ENCODE peak calls at places on chromosome 4, in seven cellular contexts. One of them, this sample, is unnamed.

GRCh38 chr4:188015025-188015778 is 19.6 kb downstream of the ZFP42 start:
- DNase-seq in head of caudate nucleus: no peak
- DNase-seq in NCI-H1436 treated with DMSO at 0.1 percent for 48 hours: no peak
- DNase-seq in DMS 273 treated with DMSO at 0.1 percent for 48 hours: no peak
- DNase-seq in ureter: no peak
- DNase-seq in A549: peak
- DNase-seq in neuronal stem cell: no peak
- DNase-seq in this sample: no peak

GRCh38 chr4:100086766-100087431 is 103.4 kb downstream of the DDIT4L start:
- DNase-seq in head of caudate nucleus: no peak
- DNase-seq in NCI-H1436 treated with DMSO at 0.1 percent for 48 hours: no peak
- DNase-seq in DMS 273 treated with DMSO at 0.1 percent for 48 hours: no peak
- DNase-seq in ureter: no peak
- DNase-seq in A549: no peak
- DNase-seq in neuronal stem cell: no peak
- DNase-seq in this sample: no peak

GRCh38 chr4:139857021-139857420 is 191.4 kb downstream of the MGST2 start:
- DNase-seq in head of caudate nucleus: no peak
- DNase-seq in NCI-H1436 treated with DMSO at 0.1 percent for 48 hours: no peak
- DNase-seq in DMS 273 treated with DMSO at 0.1 percent for 48 hours: no peak
- DNase-seq in ureter: no peak
- DNase-seq in A549: no peak
- DNase-seq in neuronal stem cell: peak
- DNase-seq in this sample: peak

GRCh38 chr4:81214518-81215218 is 354 bp downstream of the PRKG2 start:
- DNase-seq in head of caudate nucleus: no peak
- DNase-seq in NCI-H1436 treated with DMSO at 0.1 percent for 48 hours: no peak
- DNase-seq in DMS 273 treated with DMSO at 0.1 percent for 48 hours: peak
- DNase-seq in ureter: no peak
- DNase-seq in A549: peak
- DNase-seq in neuronal stem cell: peak
- DNase-seq in this sample: peak

GRCh38 chr4:6343950-6344408 is 74.3 kb downstream of the WFS1 start:
- DNase-seq in head of caudate nucleus: no peak
- DNase-seq in NCI-H1436 treated with DMSO at 0.1 percent for 48 hours: no peak
- DNase-seq in DMS 273 treated with DMSO at 0.1 percent for 48 hours: no peak
- DNase-seq in ureter: no peak
- DNase-seq in A549: peak
- DNase-seq in neuronal stem cell: no peak
- DNase-seq in this sample: no peak

GRCh38 chr4:7343950-7344349 is 90.8 kb downstream of the PSAPL1 start:
- DNase-seq in head of caudate nucleus: no peak
- DNase-seq in NCI-H1436 treated with DMSO at 0.1 percent for 48 hours: no peak
- DNase-seq in DMS 273 treated with DMSO at 0.1 percent for 48 hours: no peak
- DNase-seq in ureter: no peak
- DNase-seq in A549: no peak
- DNase-seq in neuronal stem cell: no peak
- DNase-seq in this sample: no peak

GRCh38 chr4:3145251-3145908 is 70.9 kb downstream of the HTT start:
- DNase-seq in head of caudate nucleus: no peak
- DNase-seq in NCI-H1436 treated with DMSO at 0.1 percent for 48 hours: no peak
- DNase-seq in DMS 273 treated with DMSO at 0.1 percent for 48 hours: no peak
- DNase-seq in ureter: no peak
- DNase-seq in A549: no peak
- DNase-seq in neuronal stem cell: no peak
- DNase-seq in this sample: no peak

GRCh38 chr4:22991576-22991975 is 298.8 kb downstream of the GBA3 start:
- DNase-seq in head of caudate nucleus: no peak
- DNase-seq in NCI-H1436 treated with DMSO at 0.1 percent for 48 hours: no peak
- DNase-seq in DMS 273 treated with DMSO at 0.1 percent for 48 hours: no peak
- DNase-seq in ureter: no peak
- DNase-seq in A549: no peak
- DNase-seq in neuronal stem cell: no peak
- DNase-seq in this sample: no peak

GRCh38 chr4:52957220-52957686 is 95.1 kb downstream of the RASL11B start:
- DNase-seq in head of caudate nucleus: no peak
- DNase-seq in NCI-H1436 treated with DMSO at 0.1 percent for 48 hours: no peak
- DNase-seq in DMS 273 treated with DMSO at 0.1 percent for 48 hours: peak
- DNase-seq in ureter: no peak
- DNase-seq in A549: no peak
- DNase-seq in neuronal stem cell: peak
- DNase-seq in this sample: no peak

GRCh38 chr4:149265645-149266044 is 550.0 kb downstream of the IQCM start:
- DNase-seq in head of caudate nucleus: no peak
- DNase-seq in NCI-H1436 treated with DMSO at 0.1 percent for 48 hours: no peak
- DNase-seq in DMS 273 treated with DMSO at 0.1 percent for 48 hours: no peak
- DNase-seq in ureter: no peak
- DNase-seq in A549: no peak
- DNase-seq in neuronal stem cell: no peak
- DNase-seq in this sample: no peak

GRCh38 chr4:145154573-145154972 is 25.8 kb downstream of the OTUD4 start:
- DNase-seq in head of caudate nucleus: no peak
- DNase-seq in NCI-H1436 treated with DMSO at 0.1 percent for 48 hours: no peak
- DNase-seq in DMS 273 treated with DMSO at 0.1 percent for 48 hours: no peak
- DNase-seq in ureter: no peak
- DNase-seq in A549: peak
- DNase-seq in neuronal stem cell: no peak
- DNase-seq in this sample: no peak

GRCh38 chr4:7559316-7559715 is 124.6 kb upstream of the PSAPL1 start:
- DNase-seq in head of caudate nucleus: no peak
- DNase-seq in NCI-H1436 treated with DMSO at 0.1 percent for 48 hours: no peak
- DNase-seq in DMS 273 treated with DMSO at 0.1 percent for 48 hours: no peak
- DNase-seq in ureter: no peak
- DNase-seq in A549: no peak
- DNase-seq in neuronal stem cell: no peak
- DNase-seq in this sample: no peak

GRCh38 chr4:93684571-93684970 is 144.0 kb upstream of the ATOH1 start:
- DNase-seq in head of caudate nucleus: no peak
- DNase-seq in NCI-H1436 treated with DMSO at 0.1 percent for 48 hours: no peak
- DNase-seq in DMS 273 treated with DMSO at 0.1 percent for 48 hours: no peak
- DNase-seq in ureter: no peak
- DNase-seq in A549: no peak
- DNase-seq in neuronal stem cell: no peak
- DNase-seq in this sample: no peak

GRCh38 chr4:140568507-140569306 is at the start of gene UCP1:
- DNase-seq in head of caudate nucleus: no peak
- DNase-seq in NCI-H1436 treated with DMSO at 0.1 percent for 48 hours: no peak
- DNase-seq in DMS 273 treated with DMSO at 0.1 percent for 48 hours: no peak
- DNase-seq in ureter: no peak
- DNase-seq in A549: no peak
- DNase-seq in neuronal stem cell: peak
- DNase-seq in this sample: no peak

GRCh38 chr4:109011241-109012031 is 248.6 kb upstream of the ETNPPL start:
- DNase-seq in head of caudate nucleus: no peak
- DNase-seq in NCI-H1436 treated with DMSO at 0.1 percent for 48 hours: no peak
- DNase-seq in DMS 273 treated with DMSO at 0.1 percent for 48 hours: no peak
- DNase-seq in ureter: no peak
- DNase-seq in A549: no peak
- DNase-seq in neuronal stem cell: no peak
- DNase-seq in this sample: no peak

GRCh38 chr4:39346856-39347519 is 19.2 kb downstream of the RFC1 start:
- DNase-seq in head of caudate nucleus: no peak
- DNase-seq in NCI-H1436 treated with DMSO at 0.1 percent for 48 hours: no peak
- DNase-seq in DMS 273 treated with DMSO at 0.1 percent for 48 hours: no peak
- DNase-seq in ureter: no peak
- DNase-seq in A549: no peak
- DNase-seq in neuronal stem cell: peak
- DNase-seq in this sample: no peak

GRCh38 chr4:173024203-173024602 is 144.4 kb upstream of the GALNT7 start:
- DNase-seq in head of caudate nucleus: no peak
- DNase-seq in NCI-H1436 treated with DMSO at 0.1 percent for 48 hours: no peak
- DNase-seq in DMS 273 treated with DMSO at 0.1 percent for 48 hours: no peak
- DNase-seq in ureter: no peak
- DNase-seq in A549: no peak
- DNase-seq in neuronal stem cell: no peak
- DNase-seq in this sample: no peak

GRCh38 chr4:77681792-77682191 is 76.2 kb downstream of the CXCL13 start:
- DNase-seq in head of caudate nucleus: no peak
- DNase-seq in NCI-H1436 treated with DMSO at 0.1 percent for 48 hours: no peak
- DNase-seq in DMS 273 treated with DMSO at 0.1 percent for 48 hours: no peak
- DNase-seq in ureter: no peak
- DNase-seq in A549: no peak
- DNase-seq in neuronal stem cell: no peak
- DNase-seq in this sample: no peak

GRCh38 chr4:1192091-1192492 is 19.7 kb upstream of the SPON2 start:
- DNase-seq in head of caudate nucleus: peak
- DNase-seq in NCI-H1436 treated with DMSO at 0.1 percent for 48 hours: no peak
- DNase-seq in DMS 273 treated with DMSO at 0.1 percent for 48 hours: peak
- DNase-seq in ureter: peak
- DNase-seq in A549: peak
- DNase-seq in neuronal stem cell: no peak
- DNase-seq in this sample: peak

GRCh38 chr4:60617731-60618130 is 582.4 kb upstream of the ADGRL3 start:
- DNase-seq in head of caudate nucleus: no peak
- DNase-seq in NCI-H1436 treated with DMSO at 0.1 percent for 48 hours: no peak
- DNase-seq in DMS 273 treated with DMSO at 0.1 percent for 48 hours: no peak
- DNase-seq in ureter: no peak
- DNase-seq in A549: no peak
- DNase-seq in neuronal stem cell: no peak
- DNase-seq in this sample: no peak

GRCh38 chr4:73606465-73606974 is 13.7 kb downstream of the RASSF6 start:
- DNase-seq in head of caudate nucleus: no peak
- DNase-seq in NCI-H1436 treated with DMSO at 0.1 percent for 48 hours: peak
- DNase-seq in DMS 273 treated with DMSO at 0.1 percent for 48 hours: no peak
- DNase-seq in ureter: no peak
- DNase-seq in A549: no peak
- DNase-seq in neuronal stem cell: no peak
- DNase-seq in this sample: no peak

GRCh38 chr4:86359944-86360478 is at the start of gene MAPK10:
- DNase-seq in head of caudate nucleus: peak
- DNase-seq in NCI-H1436 treated with DMSO at 0.1 percent for 48 hours: peak
- DNase-seq in DMS 273 treated with DMSO at 0.1 percent for 48 hours: no peak
- DNase-seq in ureter: peak
- DNase-seq in A549: no peak
- DNase-seq in neuronal stem cell: peak
- DNase-seq in this sample: peak

GRCh38 chr4:138659041-138659565 is 356.5 kb upstream of the NOCT start:
- DNase-seq in head of caudate nucleus: no peak
- DNase-seq in NCI-H1436 treated with DMSO at 0.1 percent for 48 hours: no peak
- DNase-seq in DMS 273 treated with DMSO at 0.1 percent for 48 hours: no peak
- DNase-seq in ureter: no peak
- DNase-seq in A549: no peak
- DNase-seq in neuronal stem cell: no peak
- DNase-seq in this sample: no peak

GRCh38 chr4:52102587-52102986 is 51.5 kb downstream of the SPATA18 start:
- DNase-seq in head of caudate nucleus: no peak
- DNase-seq in NCI-H1436 treated with DMSO at 0.1 percent for 48 hours: no peak
- DNase-seq in DMS 273 treated with DMSO at 0.1 percent for 48 hours: no peak
- DNase-seq in ureter: no peak
- DNase-seq in A549: peak
- DNase-seq in neuronal stem cell: no peak
- DNase-seq in this sample: no peak

GRCh38 chr4:88177981-88178632 is 19.7 kb upstream of the ABCG2 start:
- DNase-seq in head of caudate nucleus: no peak
- DNase-seq in NCI-H1436 treated with DMSO at 0.1 percent for 48 hours: no peak
- DNase-seq in DMS 273 treated with DMSO at 0.1 percent for 48 hours: no peak
- DNase-seq in ureter: no peak
- DNase-seq in A549: peak
- DNase-seq in neuronal stem cell: no peak
- DNase-seq in this sample: peak

GRCh38 chr4:157819693-157820464 is 352.9 kb downstream of the GASK1B start:
- DNase-seq in head of caudate nucleus: no peak
- DNase-seq in NCI-H1436 treated with DMSO at 0.1 percent for 48 hours: no peak
- DNase-seq in DMS 273 treated with DMSO at 0.1 percent for 48 hours: no peak
- DNase-seq in ureter: no peak
- DNase-seq in A549: no peak
- DNase-seq in neuronal stem cell: no peak
- DNase-seq in this sample: no peak

GRCh38 chr4:26088433-26088928 is 174.5 kb downstream of the SMIM20 start:
- DNase-seq in head of caudate nucleus: no peak
- DNase-seq in NCI-H1436 treated with DMSO at 0.1 percent for 48 hours: no peak
- DNase-seq in DMS 273 treated with DMSO at 0.1 percent for 48 hours: no peak
- DNase-seq in ureter: no peak
- DNase-seq in A549: no peak
- DNase-seq in neuronal stem cell: no peak
- DNase-seq in this sample: no peak

GRCh38 chr4:120865985-120866384 is 56.5 kb downstream of the PRDM5 start:
- DNase-seq in head of caudate nucleus: no peak
- DNase-seq in NCI-H1436 treated with DMSO at 0.1 percent for 48 hours: no peak
- DNase-seq in DMS 273 treated with DMSO at 0.1 percent for 48 hours: no peak
- DNase-seq in ureter: no peak
- DNase-seq in A549: no peak
- DNase-seq in neuronal stem cell: peak
- DNase-seq in this sample: no peak

GRCh38 chr4:71713611-71714203 is 70.2 kb downstream of the GC start:
- DNase-seq in head of caudate nucleus: no peak
- DNase-seq in NCI-H1436 treated with DMSO at 0.1 percent for 48 hours: no peak
- DNase-seq in DMS 273 treated with DMSO at 0.1 percent for 48 hours: no peak
- DNase-seq in ureter: no peak
- DNase-seq in A549: peak
- DNase-seq in neuronal stem cell: no peak
- DNase-seq in this sample: no peak

GRCh38 chr4:31592293-31592692 is 872.1 kb downstream of the PCDH7 start:
- DNase-seq in head of caudate nucleus: no peak
- DNase-seq in NCI-H1436 treated with DMSO at 0.1 percent for 48 hours: no peak
- DNase-seq in DMS 273 treated with DMSO at 0.1 percent for 48 hours: no peak
- DNase-seq in ureter: no peak
- DNase-seq in A549: peak
- DNase-seq in neuronal stem cell: no peak
- DNase-seq in this sample: no peak

GRCh38 chr4:94390804-94391410 is 48.3 kb upstream of the HPGDS start:
- DNase-seq in head of caudate nucleus: no peak
- DNase-seq in NCI-H1436 treated with DMSO at 0.1 percent for 48 hours: no peak
- DNase-seq in DMS 273 treated with DMSO at 0.1 percent for 48 hours: no peak
- DNase-seq in ureter: no peak
- DNase-seq in A549: no peak
- DNase-seq in neuronal stem cell: no peak
- DNase-seq in this sample: no peak

GRCh38 chr4:26751004-26751403 is 109.6 kb upstream of the STIM2 start:
- DNase-seq in head of caudate nucleus: no peak
- DNase-seq in NCI-H1436 treated with DMSO at 0.1 percent for 48 hours: no peak
- DNase-seq in DMS 273 treated with DMSO at 0.1 percent for 48 hours: no peak
- DNase-seq in ureter: no peak
- DNase-seq in A549: no peak
- DNase-seq in neuronal stem cell: no peak
- DNase-seq in this sample: no peak

GRCh38 chr4:142549726-142550463 is 296.2 kb downstream of the INPP4B start:
- DNase-seq in head of caudate nucleus: no peak
- DNase-seq in NCI-H1436 treated with DMSO at 0.1 percent for 48 hours: no peak
- DNase-seq in DMS 273 treated with DMSO at 0.1 percent for 48 hours: no peak
- DNase-seq in ureter: no peak
- DNase-seq in A549: peak
- DNase-seq in neuronal stem cell: no peak
- DNase-seq in this sample: no peak

GRCh38 chr4:41294445-41295062 is 37.8 kb downstream of the UCHL1 start:
- DNase-seq in head of caudate nucleus: no peak
- DNase-seq in NCI-H1436 treated with DMSO at 0.1 percent for 48 hours: no peak
- DNase-seq in DMS 273 treated with DMSO at 0.1 percent for 48 hours: no peak
- DNase-seq in ureter: no peak
- DNase-seq in A549: peak
- DNase-seq in neuronal stem cell: peak
- DNase-seq in this sample: no peak

GRCh38 chr4:102575369-102576129 is 74.4 kb downstream of the NFKB1 start:
- DNase-seq in head of caudate nucleus: no peak
- DNase-seq in NCI-H1436 treated with DMSO at 0.1 percent for 48 hours: no peak
- DNase-seq in DMS 273 treated with DMSO at 0.1 percent for 48 hours: no peak
- DNase-seq in ureter: no peak
- DNase-seq in A549: no peak
- DNase-seq in neuronal stem cell: no peak
- DNase-seq in this sample: no peak

This sample was measured in Peyer's patch.